ENCODE peak calls at places on chromosomes 6 and 20, in nine cellular contexts. N, U, L, P, X, F, B, I and R are unnamed samples.

GRCh38 chr20:59962155-59962554 is 3.9 kb downstream of the CDH26 start:
- DNase-seq in N (no peak), U (no peak), L (no peak), P (no peak), X (no peak), F (no peak), B (no peak), I (no peak), R (no peak)

GRCh38 chr20:54177378-54177777 is 3.6 kb upstream of the CYP24A1 start:
- DNase-seq in N (no peak), U (no peak), L (no peak), P (no peak), X (no peak), F (no peak), B (no peak), I (no peak), R (no peak)

GRCh38 chr6:81847866-81848265 is 95.4 kb upstream of the TENT5A start:
- DNase-seq in N (no peak), U (no peak), L (no peak), P (no peak), X (no peak), F (no peak), B (no peak), I (no peak), R (no peak)

GRCh38 chr20:40191573-40191972 is 497.5 kb downstream of the MAFB start:
- DNase-seq in N (no peak), U (no peak), L (no peak), P (no peak), X (no peak), F (no peak), B (no peak), I (peak), R (no peak)

GRCh38 chr6:156564128-156564806 is 212.9 kb upstream of the ARID1B start:
- DNase-seq in N (peak), U (peak), L (peak), P (peak), X (peak), F (peak), B (peak), I (peak), R (peak)

GRCh38 chr6:28980797-28981390 is 24.2 kb downstream of the ZNF311 start:
- DNase-seq in N (peak), U (peak), L (peak), P (no peak), X (no peak), F (peak), B (no peak), I (peak), R (no peak)

GRCh38 chr6:159002432-159003160 is 2.6 kb upstream of the RSPH3 start:
- DNase-seq in N (no peak), U (no peak), L (no peak), P (no peak), X (no peak), F (peak), B (no peak), I (no peak), R (no peak)

GRCh38 chr6:98526465-98526864 is 307.9 kb upstream of the POU3F2 start:
- DNase-seq in N (no peak), U (no peak), L (no peak), P (no peak), X (no peak), F (no peak), B (no peak), I (no peak), R (no peak)

GRCh38 chr20:63974402-63975200 is 4.8 kb downstream of the SAMD10 start:
- DNase-seq in N (no peak), U (no peak), L (peak), P (peak), X (no peak), F (no peak), B (no peak), I (no peak), R (peak)

GRCh38 chr6:43517503-43518357 is 841 bp downstream of the POLR1C start:
- DNase-seq in N (no peak), U (no peak), L (no peak), P (no peak), X (no peak), F (no peak), B (no peak), I (no peak), R (no peak)

GRCh38 chr6:85113934-85114582 is 335.8 kb upstream of the NT5E start:
- DNase-seq in N (no peak), U (no peak), L (peak), P (no peak), X (no peak), F (no peak), B (no peak), I (no peak), R (no peak)

GRCh38 chr6:153989989-153990388 is 49.1 kb upstream of the OPRM1 start:
- DNase-seq in N (no peak), U (no peak), L (no peak), P (no peak), X (no peak), F (no peak), B (no peak), I (no peak), R (no peak)

GRCh38 chr6:25165181-25165580 is 114.0 kb upstream of the CARMIL1 start:
- DNase-seq in N (no peak), U (no peak), L (no peak), P (no peak), X (no peak), F (no peak), B (no peak), I (no peak), R (no peak)

GRCh38 chr6:169859978-169860703 is 108.7 kb downstream of the ERMARD start:
- DNase-seq in N (no peak), U (no peak), L (no peak), P (peak), X (no peak), F (no peak), B (no peak), I (no peak), R (no peak)

GRCh38 chr6:35955970-35956369 is 35.1 kb upstream of the SRPK1 start:
- DNase-seq in N (no peak), U (no peak), L (no peak), P (no peak), X (no peak), F (no peak), B (no peak), I (no peak), R (no peak)

GRCh38 chr6:90403489-90404381 is 107.1 kb upstream of the BACH2 start:
- DNase-seq in N (no peak), U (peak), L (peak), P (no peak), X (no peak), F (peak), B (no peak), I (peak), R (no peak)

GRCh38 chr20:54250691-54251090 is 42.8 kb downstream of the PFDN4 start:
- DNase-seq in N (no peak), U (no peak), L (no peak), P (no peak), X (no peak), F (no peak), B (no peak), I (no peak), R (no peak)

GRCh38 chr6:154548130-154548830 is 37.8 kb upstream of the CNKSR3 start:
- DNase-seq in N (no peak), U (no peak), L (peak), P (no peak), X (no peak), F (peak), B (no peak), I (peak), R (no peak)

GRCh38 chr20:17712708-17713107 is 12.9 kb downstream of the BANF2 start:
- DNase-seq in N (no peak), U (peak), L (no peak), P (no peak), X (no peak), F (peak), B (no peak), I (no peak), R (no peak)

GRCh38 chr6:82989891-82990290 is 75.8 kb downstream of the UBE3D start:
- DNase-seq in N (no peak), U (no peak), L (peak), P (no peak), X (no peak), F (no peak), B (no peak), I (no peak), R (no peak)

GRCh38 chr20:951384-952169 is 35.4 kb upstream of the ANGPT4 start:
- DNase-seq in N (no peak), U (no peak), L (no peak), P (no peak), X (no peak), F (no peak), B (no peak), I (no peak), R (no peak)
- TF ChIP-seq CTCF in N (no peak), U (no peak), L (no peak), P (no peak), X (no peak), F (no peak), B (no peak), I (no peak), R (no peak)

DNA sequence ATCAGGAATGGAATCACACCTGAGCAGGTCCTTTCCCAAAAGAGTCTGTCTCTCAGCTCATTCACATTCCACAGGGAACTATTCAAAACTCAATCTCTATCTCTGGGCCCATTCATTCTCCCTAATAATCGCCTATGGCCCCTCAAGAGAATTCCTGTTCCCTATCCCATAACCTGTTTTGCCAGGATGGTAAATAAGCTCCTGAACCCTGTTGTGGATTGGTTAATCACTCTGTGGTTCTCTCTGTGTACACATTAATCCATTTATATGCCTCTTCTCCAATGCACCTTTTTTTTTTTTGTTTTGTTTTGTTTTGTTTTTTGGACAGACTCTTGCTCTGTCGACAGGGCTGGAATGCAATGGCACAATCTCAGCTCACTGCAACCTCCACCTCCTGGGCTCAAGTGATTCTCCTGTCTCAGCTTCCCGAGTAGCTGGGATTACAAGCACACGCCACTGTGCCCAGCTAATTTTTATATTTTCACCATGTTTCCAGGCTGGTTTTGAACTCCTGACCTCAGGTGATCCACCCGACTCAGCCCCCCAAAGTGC is 17.2 kb upstream of the KIFC1 start:
- DNase-seq in N (no peak), U (no peak), L (peak), P (no peak), X (no peak), F (no peak), B (no peak), I (no peak), R (no peak)
- TF ChIP-seq CTCF in N (no peak), U (no peak), L (no peak), P (no peak), X (no peak), F (no peak), B (no peak), I (no peak), R (no peak)

GRCh38 chr6:37174196-37174514 is 4.2 kb downstream of the PIM1 start:
- DNase-seq in N (no peak), U (no peak), L (no peak), P (no peak), X (no peak), F (no peak), B (no peak), I (no peak), R (no peak)

GRCh38 chr6:37174515-37175331 is 4.8 kb downstream of the PIM1 start:
- DNase-seq in N (no peak), U (no peak), L (no peak), P (no peak), X (no peak), F (no peak), B (no peak), I (no peak), R (no peak)

GRCh38 chr6:37177083-37177949 is 7.4 kb downstream of the PIM1 start:
- DNase-seq in N (no peak), U (no peak), L (no peak), P (no peak), X (no peak), F (no peak), B (no peak), I (no peak), R (no peak)

GRCh38 chr6:37176268-37177082 is 6.5 kb downstream of the PIM1 start:
- DNase-seq in N (no peak), U (no peak), L (no peak), P (no peak), X (no peak), F (no peak), B (no peak), I (no peak), R (no peak)

GRCh38 chr6:37175332-37176267 is 5.6 kb downstream of the PIM1 start:
- DNase-seq in N (peak), U (no peak), L (no peak), P (no peak), X (no peak), F (no peak), B (no peak), I (no peak), R (no peak)
- TF ChIP-seq CTCF in N (no peak), U (no peak), L (no peak), P (no peak), X (no peak), F (no peak), B (no peak), I (no peak), R (no peak)

GRCh38 chr6:17863971-17864754 is 123.3 kb downstream of the KIF13A start:
- DNase-seq in N (no peak), U (no peak), L (peak), P (no peak), X (no peak), F (peak), B (no peak), I (no peak), R (no peak)
- TF ChIP-seq CTCF in N (no peak), U (no peak), L (no peak), P (no peak), X (no peak), F (no peak), B (no peak), I (no peak), R (no peak)

GRCh38 chr6:124400600-124400999 is 561.6 kb upstream of the RNF217 start:
- DNase-seq in N (no peak), U (no peak), L (no peak), P (no peak), X (no peak), F (no peak), B (no peak), I (no peak), R (no peak)
- TF ChIP-seq CTCF in N (no peak), U (no peak), L (no peak), P (peak), X (no peak), F (no peak), B (no peak), I (peak), R (peak)

DNA sequence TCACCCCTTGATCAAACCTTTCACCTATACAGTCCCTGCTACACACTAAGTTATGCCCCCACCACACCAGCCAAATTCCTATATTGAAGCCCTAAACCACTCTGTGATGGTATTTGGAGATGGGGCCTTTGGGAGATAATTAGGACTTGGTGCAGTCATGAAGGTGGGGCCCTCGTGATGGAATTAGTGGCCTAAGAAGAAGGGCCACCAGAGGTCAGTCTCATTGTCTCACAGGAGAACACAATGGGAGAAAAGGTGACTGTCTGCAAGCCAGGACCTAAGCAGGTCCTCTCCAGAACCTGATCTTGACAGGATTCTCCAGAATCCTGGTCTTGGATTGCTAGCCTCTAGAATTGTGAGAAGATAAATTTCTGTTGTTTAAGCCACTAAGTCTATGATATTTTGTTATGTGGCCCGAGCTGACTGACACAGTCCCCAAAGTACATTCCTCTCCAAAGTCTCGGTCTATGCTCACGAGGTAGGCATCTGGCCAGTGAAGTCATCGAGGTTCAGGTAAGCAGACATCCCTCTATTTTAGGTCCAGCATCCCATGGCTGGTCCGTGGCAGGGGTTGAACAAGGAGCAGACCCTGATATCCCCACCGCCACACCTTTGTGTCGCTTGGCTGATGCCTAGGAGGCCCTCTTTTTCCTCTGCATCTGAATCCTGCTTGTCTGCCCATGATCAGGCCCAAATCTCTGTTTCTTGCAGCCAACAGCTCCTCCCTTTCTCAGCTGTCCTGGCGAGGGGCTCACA is 138.9 kb downstream of the NFATC2 start:
- DNase-seq in N (no peak), U (no peak), L (no peak), P (peak), X (no peak), F (no peak), B (no peak), I (no peak), R (no peak)
- TF ChIP-seq CTCF in N (no peak), U (no peak), L (no peak), P (no peak), X (no peak), F (no peak), B (no peak), I (no peak), R (no peak)